ENCODE peak calls at places on chromosomes 6 and 20, in eight cellular contexts. One of them, this sample, is unnamed.

GRCh38 chr20:13877789-13878188 is 93.0 kb downstream of the NDUFAF5 start:
- DNase-seq in stomach: no peak
- DNase-seq in AG09319: no peak
- DNase-seq in WTC11: no peak
- DNase-seq in retina: no peak
- DNase-seq in immature natural killer cell: no peak
- DNase-seq in activated CD8-positive, alpha-beta memory T cell treated with anti-CD3 and anti-CD28 coated beads for 4 hours: no peak
- DNase-seq in T-helper 1 cell: no peak
- DNase-seq in this sample: no peak

GRCh38 chr6:38572186-38572813 is 67.4 kb downstream of the BTBD9 start:
- DNase-seq in stomach: no peak
- DNase-seq in AG09319: no peak
- DNase-seq in WTC11: no peak
- DNase-seq in retina: no peak
- DNase-seq in immature natural killer cell: peak
- DNase-seq in activated CD8-positive, alpha-beta memory T cell treated with anti-CD3 and anti-CD28 coated beads for 4 hours: no peak
- DNase-seq in T-helper 1 cell: no peak
- DNase-seq in this sample: no peak

GRCh38 chr20:44618318-44618731 is 33.2 kb downstream of the ADA start:
- DNase-seq in stomach: peak
- DNase-seq in AG09319: no peak
- DNase-seq in WTC11: no peak
- DNase-seq in retina: no peak
- DNase-seq in immature natural killer cell: no peak
- DNase-seq in activated CD8-positive, alpha-beta memory T cell treated with anti-CD3 and anti-CD28 coated beads for 4 hours: no peak
- DNase-seq in T-helper 1 cell: peak
- DNase-seq in this sample: no peak

GRCh38 chr6:27901801-27902200 is 10.4 kb downstream of the OR2B2 start:
- DNase-seq in stomach: no peak
- DNase-seq in AG09319: no peak
- DNase-seq in WTC11: no peak
- DNase-seq in retina: no peak
- DNase-seq in immature natural killer cell: no peak
- DNase-seq in activated CD8-positive, alpha-beta memory T cell treated with anti-CD3 and anti-CD28 coated beads for 4 hours: no peak
- DNase-seq in T-helper 1 cell: no peak
- DNase-seq in this sample: no peak

GRCh38 chr20:60558491-60558890 is 600.3 kb downstream of the CDH26 start:
- DNase-seq in stomach: no peak
- DNase-seq in AG09319: no peak
- DNase-seq in WTC11: no peak
- DNase-seq in retina: no peak
- DNase-seq in immature natural killer cell: no peak
- DNase-seq in activated CD8-positive, alpha-beta memory T cell treated with anti-CD3 and anti-CD28 coated beads for 4 hours: no peak
- DNase-seq in T-helper 1 cell: no peak
- DNase-seq in this sample: no peak

GRCh38 chr20:1005452-1006027 is 3.4 kb upstream of the RSPO4 start:
- DNase-seq in stomach: no peak
- DNase-seq in AG09319: no peak
- DNase-seq in WTC11: peak
- DNase-seq in retina: peak
- DNase-seq in immature natural killer cell: no peak
- DNase-seq in activated CD8-positive, alpha-beta memory T cell treated with anti-CD3 and anti-CD28 coated beads for 4 hours: no peak
- DNase-seq in T-helper 1 cell: no peak
- DNase-seq in this sample: peak

GRCh38 chr6:102114402-102114801 is 720.9 kb downstream of the GRIK2 start:
- DNase-seq in stomach: no peak
- DNase-seq in AG09319: no peak
- DNase-seq in WTC11: peak
- DNase-seq in retina: no peak
- DNase-seq in immature natural killer cell: no peak
- DNase-seq in activated CD8-positive, alpha-beta memory T cell treated with anti-CD3 and anti-CD28 coated beads for 4 hours: no peak
- DNase-seq in T-helper 1 cell: no peak
- DNase-seq in this sample: peak

GRCh38 chr20:14997791-14998190 is 660.4 kb upstream of the FLRT3 start:
- DNase-seq in stomach: no peak
- DNase-seq in AG09319: peak
- DNase-seq in WTC11: no peak
- DNase-seq in retina: no peak
- DNase-seq in immature natural killer cell: no peak
- DNase-seq in activated CD8-positive, alpha-beta memory T cell treated with anti-CD3 and anti-CD28 coated beads for 4 hours: no peak
- DNase-seq in T-helper 1 cell: no peak
- DNase-seq in this sample: peak

GRCh38 chr6:36499918-36500317 is 47.4 kb downstream of the STK38 start:
- DNase-seq in stomach: no peak
- DNase-seq in AG09319: no peak
- DNase-seq in WTC11: no peak
- DNase-seq in retina: no peak
- DNase-seq in immature natural killer cell: no peak
- DNase-seq in activated CD8-positive, alpha-beta memory T cell treated with anti-CD3 and anti-CD28 coated beads for 4 hours: no peak
- DNase-seq in T-helper 1 cell: no peak
- DNase-seq in this sample: no peak

GRCh38 chr6:131390322-131390721 is 182.7 kb upstream of the ARG1 start:
- DNase-seq in stomach: no peak
- DNase-seq in AG09319: no peak
- DNase-seq in WTC11: no peak
- DNase-seq in retina: no peak
- DNase-seq in immature natural killer cell: no peak
- DNase-seq in activated CD8-positive, alpha-beta memory T cell treated with anti-CD3 and anti-CD28 coated beads for 4 hours: no peak
- DNase-seq in T-helper 1 cell: no peak
- DNase-seq in this sample: no peak

GRCh38 chr6:157088841-157089240 is 234.5 kb downstream of the TMEM242 start:
- DNase-seq in stomach: no peak
- DNase-seq in AG09319: no peak
- DNase-seq in WTC11: no peak
- DNase-seq in retina: no peak
- DNase-seq in immature natural killer cell: no peak
- DNase-seq in activated CD8-positive, alpha-beta memory T cell treated with anti-CD3 and anti-CD28 coated beads for 4 hours: no peak
- DNase-seq in T-helper 1 cell: no peak
- DNase-seq in this sample: peak

GRCh38 chr6:137705166-137706064 is 161.6 kb upstream of the TNFAIP3 start:
- DNase-seq in stomach: peak
- DNase-seq in AG09319: no peak
- DNase-seq in WTC11: peak
- DNase-seq in retina: peak
- DNase-seq in immature natural killer cell: peak
- DNase-seq in activated CD8-positive, alpha-beta memory T cell treated with anti-CD3 and anti-CD28 coated beads for 4 hours: peak
- DNase-seq in T-helper 1 cell: peak
- DNase-seq in this sample: peak

GRCh38 chr20:24747015-24747712 is 201.9 kb upstream of the CST7 start:
- DNase-seq in stomach: peak
- DNase-seq in AG09319: no peak
- DNase-seq in WTC11: no peak
- DNase-seq in retina: no peak
- DNase-seq in immature natural killer cell: no peak
- DNase-seq in activated CD8-positive, alpha-beta memory T cell treated with anti-CD3 and anti-CD28 coated beads for 4 hours: no peak
- DNase-seq in T-helper 1 cell: no peak
- DNase-seq in this sample: no peak

GRCh38 chr6:56807992-56808342 is 146.9 kb upstream of the BEND6 start:
- DNase-seq in stomach: no peak
- DNase-seq in AG09319: no peak
- DNase-seq in WTC11: no peak
- DNase-seq in retina: no peak
- DNase-seq in immature natural killer cell: no peak
- DNase-seq in activated CD8-positive, alpha-beta memory T cell treated with anti-CD3 and anti-CD28 coated beads for 4 hours: no peak
- DNase-seq in T-helper 1 cell: no peak
- DNase-seq in this sample: no peak

GRCh38 chr20:43529051-43529450 is 21.6 kb downstream of the L3MBTL1 start:
- DNase-seq in stomach: no peak
- DNase-seq in AG09319: no peak
- DNase-seq in WTC11: no peak
- DNase-seq in retina: no peak
- DNase-seq in immature natural killer cell: no peak
- DNase-seq in activated CD8-positive, alpha-beta memory T cell treated with anti-CD3 and anti-CD28 coated beads for 4 hours: no peak
- DNase-seq in T-helper 1 cell: no peak
- DNase-seq in this sample: no peak

GRCh38 chr6:147707524-147707923 is 199.0 kb downstream of the SAMD5 start:
- DNase-seq in stomach: no peak
- DNase-seq in AG09319: no peak
- DNase-seq in WTC11: no peak
- DNase-seq in retina: no peak
- DNase-seq in immature natural killer cell: no peak
- DNase-seq in activated CD8-positive, alpha-beta memory T cell treated with anti-CD3 and anti-CD28 coated beads for 4 hours: no peak
- DNase-seq in T-helper 1 cell: no peak
- DNase-seq in this sample: no peak

GRCh38 chr6:152846825-152847224 is 96.2 kb downstream of the VIP start:
- DNase-seq in stomach: no peak
- DNase-seq in AG09319: no peak
- DNase-seq in WTC11: no peak
- DNase-seq in retina: no peak
- DNase-seq in immature natural killer cell: no peak
- DNase-seq in activated CD8-positive, alpha-beta memory T cell treated with anti-CD3 and anti-CD28 coated beads for 4 hours: no peak
- DNase-seq in T-helper 1 cell: no peak
- DNase-seq in this sample: peak